ENCODE peak calls at places on chromosomes 11 and 22, in ten cellular contexts. S is dermis microvascular lymphatic vessel endothelial cell, F is IMR-90, X is PC-9, T is iris pigment epithelial cell, Z is nephron progenitor cell, J is ecto neural progenitor cell, A is breast epithelium, R is tibial nerve, I is fibroblast of lung. Y is an unnamed sample.

GRCh38 chr11:12076840-12077534 is 33.4 kb upstream of the MICAL2 start:
- DNase-seq in S (no peak), F (no peak), X (no peak), T (no peak), Z (no peak), J (no peak), A (no peak), R (no peak), I (no peak), Y (no peak)

GRCh38 chr11:35927730-35928129 is 16.1 kb upstream of the LDLRAD3 start:
- DNase-seq in S (no peak), F (peak), X (peak), T (peak), Z (no peak), J (no peak), A (peak), R (peak), I (peak), Y (no peak)

GRCh38 chr11:126716456-126717083 is 284.0 kb downstream of the KIRREL3 start:
- DNase-seq in S (no peak), F (peak), X (peak), T (peak), Z (peak), J (peak), A (no peak), R (no peak), I (peak), Y (peak)

GRCh38 chr22:20089977-20090729 is 10.1 kb downstream of the DGCR8 start:
- DNase-seq in S (no peak), F (peak), X (no peak), T (peak), Z (no peak), J (no peak), A (no peak), R (no peak), I (no peak), Y (no peak)

GRCh38 chr11:65791719-65792213 is 4.9 kb downstream of the OVOL1 start:
- DNase-seq in S (no peak), F (no peak), X (peak), T (no peak), Z (no peak), J (peak), A (peak), R (no peak), I (peak), Y (no peak)

GRCh38 chr11:61776561-61777075 is 15.8 kb downstream of the TMEM258 start:
- DNase-seq in S (no peak), F (peak), X (peak), T (peak), Z (peak), J (peak), A (no peak), R (no peak), I (peak), Y (peak)

GRCh38 chr11:66100272-66101037 is 30.4 kb downstream of the PACS1 start:
- DNase-seq in S (peak), F (no peak), X (no peak), T (peak), Z (no peak), J (no peak), A (peak), R (peak), I (peak), Y (no peak)

GRCh38 chr11:29119116-29119515 is 897.7 kb downstream of the KCNA4 start:
- DNase-seq in S (no peak), F (peak), X (no peak), T (peak), Z (no peak), J (no peak), A (no peak), R (no peak), I (peak), Y (no peak)

GRCh38 chr22:17918840-17919239 is 105.5 kb downstream of the MICAL3 start:
- DNase-seq in S (no peak), F (peak), X (peak), T (no peak), Z (no peak), J (no peak), A (peak), R (no peak), I (peak), Y (peak)

GRCh38 chr11:130068986-130069683 is 559 bp upstream of the APLP2 start:
- DNase-seq in S (peak), F (peak), X (no peak), T (peak), Z (no peak), J (no peak), A (peak), R (peak), I (peak), Y (peak)

GRCh38 chr11:57427692-57428082 is 766 bp upstream of the SLC43A3 start:
- DNase-seq in S (no peak), F (peak), X (no peak), T (no peak), Z (no peak), J (no peak), A (peak), R (peak), I (peak), Y (no peak)

GRCh38 chr22:19873138-19873959 is 18.7 kb upstream of the GNB1L start:
- DNase-seq in S (no peak), F (no peak), X (no peak), T (no peak), Z (no peak), J (no peak), A (no peak), R (peak), I (no peak), Y (peak)